ENCODE peak calls at places on chromosomes 5 and 9, in four cellular contexts. One of them, this sample, is unnamed.

GRCh38 chr5:123813937-123814624 is 302.1 kb downstream of the CSNK1G3 start:
- DNase-seq in neural progenitor cell: no peak
- DNase-seq in osteoblast: no peak
- DNase-seq in fibroblast of mammary gland: peak
- DNase-seq in this sample: no peak

GRCh38 chr9:16611969-16612368 is 258.5 kb downstream of the BNC2 start:
- DNase-seq in fibroblast of mammary gland: peak
- DNase-seq in osteoblast: no peak
- DNase-seq in neural progenitor cell: no peak
- DNase-seq in this sample: peak

GRCh38 chr5:159899067-159900049 is 16.9 kb upstream of the ADRA1B start:
- DNase-seq in neural progenitor cell: no peak
- DNase-seq in osteoblast: no peak
- DNase-seq in fibroblast of mammary gland: peak
- DNase-seq in this sample: peak

GRCh38 chr9:120098584-120098983 is 481.4 kb downstream of the CDK5RAP2 start:
- DNase-seq in fibroblast of mammary gland: no peak
- DNase-seq in osteoblast: no peak
- DNase-seq in neural progenitor cell: peak
- DNase-seq in this sample: no peak

GRCh38 chr9:95495988-95496387 is 20.8 kb downstream of the PTCH1 start:
- DNase-seq in fibroblast of mammary gland: no peak
- DNase-seq in neural progenitor cell: peak
- DNase-seq in osteoblast: peak
- DNase-seq in this sample: no peak

GRCh38 chr5:94620257-94620656 is 1.8 kb downstream of the SLF1 start:
- DNase-seq in osteoblast: no peak
- DNase-seq in neural progenitor cell: no peak
- DNase-seq in fibroblast of mammary gland: no peak
- DNase-seq in this sample: no peak

GRCh38 chr9:136665111-136665703 is 2.5 kb downstream of the EGFL7 start:
- DNase-seq in fibroblast of mammary gland: no peak
- DNase-seq in neural progenitor cell: peak
- DNase-seq in osteoblast: peak
- DNase-seq in this sample: no peak

GRCh38 chr9:117096138-117096537 is 318.7 kb downstream of the ASTN2 start:
- DNase-seq in osteoblast: no peak
- DNase-seq in neural progenitor cell: no peak
- DNase-seq in fibroblast of mammary gland: no peak
- DNase-seq in this sample: no peak

GRCh38 chr5:137431051-137431450 is 68.1 kb downstream of the SPOCK1 start:
- DNase-seq in neural progenitor cell: no peak
- DNase-seq in osteoblast: no peak
- DNase-seq in fibroblast of mammary gland: no peak
- DNase-seq in this sample: no peak

GRCh38 chr5:50995285-50995942 is 329.0 kb downstream of the PARP8 start:
- DNase-seq in osteoblast: no peak
- DNase-seq in fibroblast of mammary gland: no peak
- DNase-seq in neural progenitor cell: no peak
- DNase-seq in this sample: no peak

GRCh38 chr5:41843456-41844112 is 26.6 kb downstream of the OXCT1 start:
- DNase-seq in osteoblast: no peak
- DNase-seq in fibroblast of mammary gland: peak
- DNase-seq in neural progenitor cell: peak
- DNase-seq in this sample: peak

DNA sequence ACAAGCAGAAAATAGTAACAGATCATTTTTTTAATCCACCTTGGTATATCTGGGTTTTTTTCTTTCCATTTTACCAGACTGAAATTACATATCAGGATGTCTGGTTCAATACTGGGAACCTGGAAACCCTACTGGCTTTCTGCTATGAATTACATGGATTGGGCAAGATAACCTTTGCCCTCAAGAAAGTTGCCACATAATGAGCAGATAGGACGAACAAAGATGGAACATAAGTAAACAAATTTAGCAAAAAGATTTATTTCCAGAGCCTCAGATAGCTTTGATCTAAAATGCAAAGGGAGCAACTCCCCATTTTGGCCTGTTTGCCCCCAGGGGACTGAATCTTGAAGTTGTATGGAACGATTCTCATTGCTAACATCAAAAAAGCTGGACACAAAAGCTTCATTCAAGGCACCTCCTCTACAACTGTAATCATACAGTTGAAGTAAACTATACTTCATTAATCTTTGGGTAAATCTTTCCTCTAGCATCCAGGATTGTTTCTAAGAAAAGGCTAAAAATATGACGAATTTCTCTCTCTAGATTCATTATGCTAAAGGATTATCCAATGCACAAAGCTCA is 131.6 kb upstream of the PTGER4 start:
- DNase-seq in fibroblast of mammary gland: no peak
- DNase-seq in neural progenitor cell: no peak
- DNase-seq in osteoblast: no peak
- DNase-seq in this sample: no peak
- H3K4me3 ChIP-seq in fibroblast of mammary gland: no peak
- H3K4me3 ChIP-seq in neural progenitor cell: no peak
- H3K4me3 ChIP-seq in osteoblast: no peak
- H3K4me3 ChIP-seq in this sample: no peak

GRCh38 chr5:141941779-141942178 is 16.2 kb downstream of the PCDH12 start:
- DNase-seq in osteoblast: no peak
- DNase-seq in neural progenitor cell: no peak
- DNase-seq in fibroblast of mammary gland: no peak
- DNase-seq in this sample: peak

GRCh38 chr5:141941307-141941706 is 16.7 kb downstream of the PCDH12 start:
- DNase-seq in osteoblast: no peak
- DNase-seq in neural progenitor cell: no peak
- DNase-seq in fibroblast of mammary gland: peak
- DNase-seq in this sample: peak

GRCh38 chr5:141944086-141944485 is 13.9 kb downstream of the PCDH12 start:
- DNase-seq in osteoblast: no peak
- DNase-seq in neural progenitor cell: no peak
- DNase-seq in fibroblast of mammary gland: no peak
- DNase-seq in this sample: no peak

GRCh38 chr5:141942185-141942857 is 15.7 kb downstream of the PCDH12 start:
- DNase-seq in neural progenitor cell: no peak
- DNase-seq in fibroblast of mammary gland: no peak
- DNase-seq in osteoblast: no peak
- DNase-seq in this sample: no peak

GRCh38 chr5:141940695-141941271 is 17.1 kb downstream of the DELE1 start:
- DNase-seq in osteoblast: peak
- DNase-seq in fibroblast of mammary gland: peak
- DNase-seq in neural progenitor cell: no peak
- DNase-seq in this sample: peak
- TF ChIP-seq CTCF in osteoblast: peak
- TF ChIP-seq CTCF in fibroblast of mammary gland: peak
- TF ChIP-seq CTCF in neural progenitor cell: no peak
- TF ChIP-seq CTCF in this sample: peak

DNA sequence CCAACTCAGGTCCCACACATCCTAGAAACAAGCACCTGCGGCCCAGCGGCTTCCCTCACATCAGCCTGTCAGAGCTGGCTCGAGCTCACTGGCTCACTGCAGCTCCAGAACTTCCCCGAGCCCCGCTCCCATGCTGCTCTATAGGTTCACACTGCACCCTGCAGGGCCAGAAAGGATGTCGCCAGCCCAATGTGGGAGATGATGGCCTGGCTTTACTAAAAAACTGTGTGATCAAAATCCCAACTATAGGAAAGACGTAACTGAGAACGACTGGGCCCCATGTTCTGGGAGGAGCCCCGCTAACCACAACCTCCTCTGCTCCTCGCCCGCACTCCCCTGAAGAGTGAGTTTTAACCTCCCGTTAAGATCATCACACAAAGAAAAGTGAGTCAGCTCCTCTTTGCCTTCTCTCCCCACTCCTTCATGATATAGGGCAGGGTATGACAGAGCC is 4.6 kb downstream of the SURF4 start:
- DNase-seq in osteoblast: peak
- DNase-seq in fibroblast of mammary gland: peak
- DNase-seq in neural progenitor cell: no peak
- DNase-seq in this sample: no peak
- H3K4me3 ChIP-seq in osteoblast: peak
- H3K4me3 ChIP-seq in fibroblast of mammary gland: peak
- H3K4me3 ChIP-seq in neural progenitor cell: no peak
- H3K4me3 ChIP-seq in this sample: no peak

DNA sequence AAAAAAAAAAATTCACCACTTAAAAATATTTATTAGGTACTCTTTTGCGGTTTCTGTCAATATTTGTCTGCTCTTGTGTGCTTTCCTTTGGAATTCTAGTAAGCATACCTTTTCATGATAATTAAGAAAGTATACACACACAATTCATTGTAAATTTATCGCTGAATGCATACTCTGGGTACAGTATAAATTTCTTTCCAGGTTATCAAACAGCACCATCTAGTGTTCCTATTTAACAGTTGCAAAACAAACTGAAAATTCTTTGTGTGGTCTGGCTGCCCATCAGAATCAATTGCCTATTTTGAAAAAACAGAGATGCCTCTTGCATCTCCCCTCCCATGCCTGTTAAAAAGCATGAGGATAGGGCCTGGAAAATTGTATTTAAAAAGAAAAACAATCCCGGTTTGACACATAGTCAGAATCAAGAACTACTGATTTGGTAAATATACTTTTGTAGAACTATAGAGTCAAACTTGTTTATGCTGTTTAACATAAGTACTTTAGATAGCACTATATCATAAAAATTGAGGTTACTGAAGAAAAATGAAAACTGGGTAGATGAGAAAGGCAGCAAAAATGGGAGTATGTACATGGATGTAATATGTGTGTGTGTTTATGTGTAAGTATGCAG is 16.2 kb downstream of the PGGT1B start:
- DNase-seq in neural progenitor cell: peak
- DNase-seq in osteoblast: no peak
- DNase-seq in fibroblast of mammary gland: peak
- DNase-seq in this sample: peak
- TF ChIP-seq CTCF in neural progenitor cell: peak
- TF ChIP-seq CTCF in osteoblast: peak
- TF ChIP-seq CTCF in fibroblast of mammary gland: peak
- TF ChIP-seq CTCF in this sample: peak

GRCh38 chr5:20974423-20974822 is 986.4 kb upstream of the CDH18 start:
- DNase-seq in fibroblast of mammary gland: no peak
- DNase-seq in neural progenitor cell: no peak
- DNase-seq in osteoblast: no peak
- DNase-seq in this sample: no peak

GRCh38 chr5:20972419-20972925 is 984.5 kb upstream of the CDH18 start:
- DNase-seq in osteoblast: no peak
- DNase-seq in fibroblast of mammary gland: peak
- DNase-seq in neural progenitor cell: peak
- DNase-seq in this sample: peak
- H3K4me3 ChIP-seq in osteoblast: peak
- H3K4me3 ChIP-seq in fibroblast of mammary gland: no peak
- H3K4me3 ChIP-seq in neural progenitor cell: no peak
- H3K4me3 ChIP-seq in this sample: peak

GRCh38 chr5:38783011-38783551 is 62.7 kb upstream of the OSMR start:
- DNase-seq in neural progenitor cell: no peak
- DNase-seq in osteoblast: peak
- DNase-seq in fibroblast of mammary gland: peak
- DNase-seq in this sample: peak
- TF ChIP-seq CTCF in neural progenitor cell: no peak
- TF ChIP-seq CTCF in osteoblast: peak
- TF ChIP-seq CTCF in fibroblast of mammary gland: peak
- TF ChIP-seq CTCF in this sample: peak

This sample was measured in fibroblast of the aortic adventitia.